ENCODE peak calls at places on chromosomes 7 and 10, in ten cellular contexts. G, E, D, N, B, O, J, A, Z and K are unnamed samples.

GRCh38 chr10:110803830-110804338 is 67.8 kb upstream of the PDCD4 start:
- DNase-seq in Z (peak; percentile 67), B (peak; percentile 72), O (peak; percentile 77), N (peak; percentile 53), A (peak; percentile 68), G (peak; percentile 78), E (peak; percentile 34), J (peak; percentile 79), D (peak; percentile 61), K (peak; percentile 80)

GRCh38 chr7:137880432-137880831 is 33.7 kb upstream of the DGKI start:
- DNase-seq in A (no peak), N (no peak), J (no peak), E (peak; percentile 91), O (no peak), G (no peak), B (no peak), D (peak; percentile 93), Z (peak; percentile 89), K (peak; percentile 92)

GRCh38 chr10:68137174-68137573 is 27.9 kb downstream of the MYPN start:
- DNase-seq in N (no peak), D (peak; percentile 69), E (peak; percentile 22), G (no peak), A (no peak), B (no peak), Z (peak; percentile 73), O (no peak), J (no peak), K (peak; percentile 62)

GRCh38 chr7:43700059-43700501 is 29.2 kb downstream of the COA1 start:
- DNase-seq in E (peak; percentile 82), B (no peak), D (peak; percentile 84), O (peak; percentile 43), A (no peak), G (peak; percentile 63), N (peak; percentile 50), Z (peak; percentile 75), J (no peak), K (peak; percentile 80)

GRCh38 chr7:91029688-91030087 is 234.5 kb upstream of the FZD1 start:
- DNase-seq in Z (no peak), O (no peak), N (no peak), A (no peak), D (no peak), G (no peak), B (no peak), J (no peak), E (no peak), K (no peak)

GRCh38 chr7:42494722-42495121 is 257.7 kb upstream of the GLI3 start:
- DNase-seq in A (no peak), E (no peak), D (peak; percentile 87), B (no peak), G (no peak), Z (peak; percentile 19), J (no peak), N (no peak), O (no peak), K (peak; percentile 47)

GRCh38 chr7:22601028-22601795 is 101.2 kb upstream of the STEAP1B start:
- DNase-seq in E (no peak), G (no peak), B (no peak), D (peak; percentile 44), A (no peak), N (no peak), J (no peak), Z (peak; percentile 69), O (no peak), K (no peak)

GRCh38 chr7:130393095-130393494 is 12.8 kb downstream of the CPA1 start:
- DNase-seq in B (no peak), O (no peak), A (no peak), N (no peak), J (no peak), D (peak; percentile 93), G (no peak), E (no peak), Z (peak; percentile 66), K (peak; percentile 92)

GRCh38 chr10:51073461-51074237 is 638 bp upstream of the PRKG1 start:
- DNase-seq in E (no peak), O (peak; percentile 69), D (no peak), N (peak; percentile 47), J (peak; percentile 68), A (peak; percentile 37), B (peak; percentile 52), G (peak; percentile 33), Z (no peak), K (peak; percentile 14)

GRCh38 chr10:75508814-75509306 is 77.4 kb downstream of the LRMDA start:
- DNase-seq in G (peak; percentile 26), A (no peak), E (peak; percentile 53), D (peak; percentile 50), N (peak; percentile 28), B (no peak), O (no peak), Z (peak; percentile 22), J (no peak), K (no peak)

GRCh38 chr10:127310389-127310788 is 114.0 kb upstream of the INSYN2A start:
- DNase-seq in E (no peak), B (no peak), A (no peak), D (no peak), O (no peak), N (no peak), G (no peak), J (no peak), Z (peak; percentile 63), K (peak; percentile 22)

GRCh38 chr10:72846225-72846624 is 47.3 kb upstream of the OIT3 start:
- DNase-seq in J (no peak), O (no peak), N (no peak), D (peak; percentile 89), A (no peak), G (no peak), E (peak; percentile 79), B (no peak), Z (peak; percentile 44), K (peak; percentile 64)

GRCh38 chr10:132939378-132939955 is 2.9 kb downstream of the CFAP46 start:
- DNase-seq in B (peak; percentile 15), E (no peak), O (no peak), J (peak; percentile 68), A (no peak), N (no peak), D (no peak), G (no peak), Z (no peak), K (no peak)

GRCh38 chr7:43537765-43538403 is 45.0 kb upstream of the STK17A start:
- DNase-seq in N (peak; percentile 59), B (no peak), E (peak; percentile 29), J (no peak), O (no peak), Z (no peak), A (no peak), G (no peak), D (no peak), K (no peak)

GRCh38 chr10:59709472-59710125 is at the start of gene SLC16A9:
- DNase-seq in O (peak; percentile 89), B (peak; percentile 83), J (peak; percentile 84), G (peak; percentile 82), E (peak; percentile 46), A (peak; percentile 34), Z (peak; percentile 4), N (peak; percentile 75), D (peak; percentile 20), K (peak; percentile 6)

GRCh38 chr10:84296071-84296981 is 32.1 kb upstream of the CCSER2 start:
- DNase-seq in Z (peak; percentile 16), A (no peak), D (peak; percentile 11), E (peak; percentile 90), G (no peak), N (no peak), O (peak; percentile 81), J (no peak), B (no peak), K (peak; percentile 92)

GRCh38 chr7:127029823-127030222 is 222.9 kb downstream of the GRM8 start:
- DNase-seq in A (no peak), N (no peak), Z (no peak), B (no peak), J (no peak), O (no peak), G (no peak), D (no peak), E (no peak), K (no peak)

GRCh38 chr7:79730971-79731370 is 277.5 kb upstream of the MAGI2 start:
- DNase-seq in E (no peak), B (no peak), Z (no peak), A (no peak), N (no peak), J (no peak), G (no peak), O (no peak), D (no peak), K (no peak)

DNA sequence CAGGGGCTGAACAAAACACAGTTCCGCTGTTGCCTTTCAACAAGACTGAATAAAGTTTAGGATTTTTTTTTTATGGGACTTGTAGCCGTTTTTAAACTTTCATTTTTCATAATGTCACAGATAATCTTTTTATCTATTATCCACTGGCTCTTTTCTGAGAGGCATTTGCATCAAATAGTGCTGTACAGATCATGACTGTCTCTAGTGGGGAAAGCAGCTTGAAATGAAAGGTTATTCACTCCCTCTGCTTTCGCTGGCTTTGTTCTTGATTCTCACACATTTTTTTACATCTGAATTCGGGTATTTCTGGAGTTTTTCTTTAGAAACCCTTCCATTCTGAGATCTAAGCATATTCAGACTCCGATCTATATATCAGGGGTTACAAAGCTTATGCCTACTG is 543.3 kb upstream of the GALNT17 start:
- DNase-seq in B (no peak), D (no peak), Z (no peak), G (no peak), A (no peak), N (no peak), O (no peak), E (no peak), J (no peak), K (no peak)
- TF ChIP-seq CTCF in B (no peak), D (no peak), Z (no peak), G (no peak), A (no peak), N (no peak), O (no peak), E (peak; percentile 17), J (no peak), K (no peak)

DNA sequence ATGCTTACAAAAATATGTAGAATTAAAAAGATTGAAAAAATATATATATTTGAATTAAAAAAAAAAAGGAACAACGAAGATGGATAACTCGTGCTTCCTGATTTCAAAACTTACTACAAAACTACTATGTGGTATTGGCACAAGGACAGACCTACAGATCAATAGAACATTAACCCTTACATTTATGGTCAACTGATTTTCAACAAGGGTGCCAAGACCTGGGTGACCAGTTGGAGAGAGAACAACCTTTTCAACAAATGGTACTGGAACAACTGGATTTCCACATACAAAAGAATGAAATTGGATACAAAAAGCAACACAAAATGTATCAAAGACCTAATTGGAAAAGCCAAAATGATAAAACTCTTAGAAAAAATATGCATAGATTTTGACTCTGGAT is 10.1 kb downstream of the AP3M1 start:
- DNase-seq in Z (no peak), E (no peak), O (no peak), J (no peak), D (no peak), A (no peak), B (no peak), G (no peak), N (no peak), K (no peak)
- H3K4me3 ChIP-seq in Z (no peak overlapping the region), E (no peak overlapping the region), O (no peak overlapping the region), J (no peak overlapping the region), D (no peak overlapping the region), A (no peak overlapping the region), B (no peak overlapping the region), G (no peak overlapping the region), N (no peak overlapping the region), K (no peak overlapping the region)

GRCh38 chr7:24372973-24373372 is 89.0 kb downstream of the NPY start:
- DNase-seq in G (no peak), E (no peak), J (no peak), Z (no peak), A (no peak), D (no peak), O (peak; percentile 28), N (no peak), B (no peak), K (no peak)
- TF ChIP-seq CTCF in G (no peak), E (no peak), J (no peak), Z (no peak), A (no peak), D (no peak), O (no peak), N (no peak), B (no peak), K (no peak)

GRCh38 chr10:77637474-77637985 is at the start of gene KCNMA1:
- DNase-seq in N (peak; percentile 41), A (no peak), B (peak; percentile 57), G (peak; percentile 46), E (peak; percentile 51), D (no peak), J (peak; percentile 83), O (peak; percentile 68), Z (peak; percentile 44), K (peak; percentile 83)
- H3K4me3 ChIP-seq in N (peak within 1 kb of the TSS; percentile 70), A (peak within 1 kb of the TSS; percentile 50), B (peak within 1 kb of the TSS; percentile 19), G (peak within 1 kb of the TSS; percentile 88), E (peak within 1 kb of the TSS; percentile 87), D (peak within 1 kb of the TSS; percentile 70), J (peak within 1 kb of the TSS; percentile 33), O (peak within 1 kb of the TSS; percentile 91), Z (peak within 1 kb of the TSS; percentile 66), K (peak within 1 kb of the TSS; percentile 89)